ENCODE peak calls at places on chromosomes 4 and X, in five cellular contexts. C is suprapubic skin, H is fibroblast of mammary gland, M is BJ, J is heart right ventricle. L is an unnamed sample.

GRCh38 chr4:122285285-122285684 is 93.5 kb upstream of the ADAD1 start:
- DNase-seq in J (no peak), C (no peak), M (no peak), H (peak), L (no peak)

GRCh38 chrX:29172880-29173279 is 585.6 kb downstream of the IL1RAPL1 start:
- DNase-seq in M (no peak), H (peak), C (no peak), J (no peak), L (no peak)

GRCh38 chrX:5876984-5877655 is 351.5 kb downstream of the NLGN4X start:
- DNase-seq in H (peak), J (no peak), M (no peak), C (no peak), L (no peak)

GRCh38 chrX:76279007-76279406 is 106.1 kb downstream of the PBDC1 start:
- DNase-seq in C (no peak), H (peak), M (no peak), J (peak), L (peak)

GRCh38 chrX:17005712-17006372 is 59.4 kb downstream of the REPS2 start:
- DNase-seq in J (no peak), H (peak), M (no peak), C (no peak), L (no peak)

GRCh38 chr4:11628093-11628725 is 199.5 kb upstream of the HS3ST1 start:
- DNase-seq in C (no peak), H (no peak), J (no peak), M (no peak), L (no peak)

GRCh38 chr4:120066182-120066524 is 495 bp downstream of the MAD2L1 start:
- DNase-seq in C (no peak), H (no peak), J (no peak), M (no peak), L (peak)

GRCh38 chr4:10320130-10320529 is 137.1 kb downstream of the ZNF518B start:
- DNase-seq in M (no peak), C (no peak), J (no peak), H (no peak), L (no peak)

GRCh38 chrX:136738049-136738729 is 42.5 kb downstream of the ARHGEF6 start:
- DNase-seq in C (no peak), M (no peak), J (no peak), H (no peak), L (no peak)

GRCh38 chrX:7146703-7147430 is 645 bp upstream of the STS start:
- DNase-seq in M (no peak), H (peak), J (peak), C (no peak), L (peak)

GRCh38 chrX:100748133-100748532 is 16.2 kb upstream of the SYTL4 start:
- DNase-seq in H (no peak), M (no peak), J (no peak), C (no peak), L (no peak)

GRCh38 chr4:172202480-172203076 is 389.4 kb downstream of the GALNTL6 start:
- DNase-seq in M (peak), C (no peak), H (peak), J (no peak), L (peak)

GRCh38 chrX:22603060-22603459 is 330.3 kb downstream of the CBLL2 start:
- DNase-seq in J (no peak), M (no peak), H (no peak), C (no peak), L (no peak)

GRCh38 chrX:50180073-50180940 is 20.5 kb downstream of the AKAP4 start:
- DNase-seq in J (no peak), C (no peak), H (no peak), M (no peak), L (no peak)

GRCh38 chrX:143648705-143649104 is 12.8 kb upstream of the SLITRK4 start:
- DNase-seq in C (no peak), M (no peak), H (no peak), J (no peak), L (no peak)

GRCh38 chr4:57037982-57038604 is 59.4 kb downstream of the POLR2B start:
- DNase-seq in H (peak), M (no peak), J (peak), C (no peak), L (peak)

GRCh38 chr4:77146426-77147399 is 10.3 kb upstream of the CCNG2 start:
- DNase-seq in C (no peak), M (peak), H (no peak), J (no peak), L (no peak)

GRCh38 chrX:119325456-119325855 is 73.7 kb upstream of the SLC25A43 start:
- DNase-seq in C (no peak), M (no peak), H (no peak), J (no peak), L (no peak)

GRCh38 chr4:52204921-52205320 is 153.8 kb downstream of the SPATA18 start:
- DNase-seq in J (no peak), H (no peak), M (no peak), C (no peak), L (no peak)

GRCh38 chrX:16185725-16186136 is 18.4 kb downstream of the MAGEB17 start:
- DNase-seq in J (no peak), M (peak), H (peak), C (no peak), L (peak)

GRCh38 chrX:140525448-140525847 is 20.6 kb upstream of the SOX3 start:
- DNase-seq in M (no peak), C (no peak), J (no peak), H (peak), L (no peak)

GRCh38 chr4:120008957-120009356 is 57.7 kb downstream of the MAD2L1 start:
- DNase-seq in J (no peak), M (no peak), H (no peak), C (no peak), L (no peak)

GRCh38 chr4:22607382-22607781 is 85.4 kb upstream of the GBA3 start:
- DNase-seq in C (no peak), H (peak), J (no peak), M (no peak), L (peak)

GRCh38 chr4:128823025-128823661 is 13.6 kb downstream of the JADE1 start:
- DNase-seq in C (no peak), H (peak), M (peak), J (no peak), L (no peak)

GRCh38 chr4:27397886-27398285 is 537.2 kb downstream of the STIM2 start:
- DNase-seq in M (peak), H (peak), C (no peak), J (no peak), L (no peak)

GRCh38 chr4:74623041-74623440 is 171.3 kb downstream of the BTC start:
- DNase-seq in M (no peak), H (peak), J (no peak), C (no peak), L (peak)

GRCh38 chrX:150229481-150229880 is 133.6 kb upstream of the MAMLD1 start:
- DNase-seq in M (no peak), J (no peak), H (no peak), C (no peak), L (no peak)

GRCh38 chr4:113610542-113610941 is 151.0 kb downstream of the CAMK2D start:
- DNase-seq in M (no peak), H (no peak), C (no peak), J (peak), L (no peak)

GRCh38 chr4:179927473-179927872 is 2315.7 kb upstream of the TENM3 start:
- DNase-seq in H (no peak), M (no peak), J (no peak), C (no peak), L (no peak)

GRCh38 chr4:182556576-182556975 is 313.4 kb downstream of the TENM3 start:
- DNase-seq in J (no peak), H (no peak), M (no peak), C (no peak), L (no peak)

GRCh38 chr4:83219344-83219990 is 65.1 kb downstream of the COQ2 start:
- DNase-seq in M (peak), C (no peak), H (peak), J (no peak), L (no peak)

GRCh38 chr4:147779449-147779848 is 47.6 kb downstream of the ARHGAP10 start:
- DNase-seq in C (no peak), H (no peak), J (no peak), M (no peak), L (no peak)

GRCh38 chrX:132488092-132488749 is 617 bp downstream of the MBNL3 start:
- DNase-seq in H (peak), M (no peak), C (no peak), J (no peak), L (no peak)

GRCh38 chrX:140526138-140526537 is 21.3 kb upstream of the SOX3 start:
- DNase-seq in M (no peak), J (no peak), H (no peak), C (no peak), L (no peak)

GRCh38 chr4:52106701-52107100 is 55.6 kb downstream of the SPATA18 start:
- DNase-seq in M (peak), H (peak), C (no peak), J (no peak), L (no peak)

GRCh38 chr4:56641494-56642051 is 39.5 kb downstream of the HOPX start:
- DNase-seq in M (peak), J (no peak), C (no peak), H (peak), L (no peak)

GRCh38 chrX:140713174-140713539 is 3.6 kb downstream of the LINC00632 start:
- DNase-seq in M (no peak), H (no peak), J (no peak), C (no peak), L (no peak)

GRCh38 chr4:148444296-148445070 is 2.3 kb upstream of the NR3C2 start:
- DNase-seq in J (peak), C (peak), H (no peak), M (no peak), L (peak)

GRCh38 chrX:103889216-103889615 is 57.2 kb upstream of the RAB9B start:
- DNase-seq in C (no peak), H (no peak), M (no peak), J (no peak), L (no peak)

GRCh38 chr4:98641393-98641792 is 17.0 kb downstream of the TSPAN5 start:
- DNase-seq in H (no peak), J (no peak), C (no peak), M (no peak), L (no peak)

GRCh38 chr4:185142911-185143595 is at the start of gene SLC25A4:
- DNase-seq in C (peak), H (peak), M (no peak), J (peak), L (peak)
- TF ChIP-seq CTCF in C (peak), H (no peak), M (peak), J (peak), L (peak)

GRCh38 chr4:153159016-153159415 is 45.2 kb upstream of the TRIM2 start:
- DNase-seq in M (no peak), H (no peak), J (no peak), C (no peak), L (no peak)
- TF ChIP-seq CTCF in M (no peak), H (peak), J (no peak), C (no peak), L (no peak)

DNA sequence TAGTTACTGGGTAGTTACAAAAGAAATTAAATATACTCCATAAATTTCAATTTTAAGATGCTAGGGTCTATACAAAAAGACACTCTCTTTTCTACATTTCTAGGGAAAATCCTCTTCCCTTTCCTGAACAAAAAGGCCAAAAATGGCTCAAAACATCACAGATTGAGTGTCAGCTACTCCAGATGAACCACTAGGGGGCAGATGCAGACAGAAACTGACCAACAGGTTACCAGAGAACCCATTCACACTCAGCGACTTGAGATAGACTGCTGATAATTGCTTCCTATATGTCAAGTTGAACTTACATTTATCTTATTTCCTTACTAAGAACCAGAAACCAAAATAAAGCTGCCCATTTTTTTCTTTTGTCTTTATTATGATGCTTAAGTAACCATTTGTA is 83.4 kb upstream of the MID1IP1 start:
- DNase-seq in C (no peak), M (no peak), H (peak), J (no peak), L (peak)
- TF ChIP-seq CTCF in C (no peak), M (peak), H (peak), J (no peak), L (peak)

GRCh38 chr4:7535619-7536018 is 100.9 kb upstream of the PSAPL1 start:
- DNase-seq in C (no peak), J (no peak), H (no peak), M (no peak), L (no peak)
- TF ChIP-seq CTCF in C (no peak), J (no peak), H (no peak), M (no peak), L (no peak)

GRCh38 chrX:11667286-11667685 is 1.6 kb upstream of the ARHGAP6 start:
- DNase-seq in H (no peak), M (no peak), J (no peak), C (no peak), L (no peak)
- TF ChIP-seq CTCF in H (no peak), M (no peak), J (no peak), C (no peak), L (no peak)

L was measured in GM20000.